ENCODE peak calls at places on chromosomes 2 and 18, in eight cellular contexts. L is heart left ventricle, V is Peyer's patch, T is stomach, Z is A549, I is body of pancreas, M is transverse colon, H is sigmoid colon. P is an unnamed sample.

GRCh38 chr2:74746480-74746879 is 87.4 kb upstream of the HK2 start:
- DNase-seq in L (no peak), V (no peak), T (no peak), Z (no peak), I (no peak), M (no peak), H (no peak), P (no peak)

GRCh38 chr2:133405252-133405651 is 163.0 kb downstream of the NCKAP5 start:
- DNase-seq in L (no peak), V (no peak), T (no peak), Z (no peak), I (no peak), M (no peak), H (no peak), P (no peak)

GRCh38 chr2:219045937-219046550 is 4.7 kb upstream of the CFAP65 start:
- DNase-seq in L (no peak), V (peak; percentile 49), T (no peak), Z (no peak), I (no peak), M (no peak), H (no peak), P (no peak)

GRCh38 chr2:26033270-26033768 is 565 bp upstream of the RAB10 start:
- DNase-seq in L (no peak), V (no peak), T (peak; percentile 74), Z (peak; percentile 79), I (peak; percentile 82), M (peak; percentile 88), H (no peak), P (peak; percentile 72)

GRCh38 chr2:239758325-239758877 is 266.7 kb downstream of the NDUFA10 start:
- DNase-seq in L (no peak), V (no peak), T (no peak), Z (peak; percentile 72), I (no peak), M (no peak), H (no peak), P (no peak)

GRCh38 chr2:152587187-152587947 is 129.9 kb downstream of the PRPF40A start:
- DNase-seq in L (no peak), V (no peak), T (no peak), Z (no peak), I (no peak), M (no peak), H (no peak), P (no peak)

GRCh38 chr2:216339456-216340279 is 32.6 kb downstream of the MARCHF4 start:
- DNase-seq in L (peak; percentile 41), V (no peak), T (no peak), Z (no peak), I (no peak), M (no peak), H (no peak), P (no peak)

GRCh38 chr2:46198164-46198883 is 98.9 kb upstream of the EPAS1 start:
- DNase-seq in L (no peak), V (no peak), T (no peak), Z (no peak), I (no peak), M (no peak), H (no peak), P (no peak)

GRCh38 chr2:24477229-24477628 is 13.8 kb upstream of the NCOA1 start:
- DNase-seq in L (no peak), V (no peak), T (no peak), Z (no peak), I (no peak), M (no peak), H (no peak), P (no peak)

GRCh38 chr2:128360711-128361110 is 42.0 kb upstream of the HS6ST1 start:
- DNase-seq in L (no peak), V (no peak), T (no peak), Z (no peak), I (no peak), M (no peak), H (no peak), P (no peak)

GRCh38 chr2:61948661-61949457 is 43.4 kb downstream of the COMMD1 start:
- DNase-seq in L (no peak), V (no peak), T (no peak), Z (no peak), I (no peak), M (no peak), H (peak; percentile 1), P (no peak)

GRCh38 chr2:225041210-225041870 is 928 bp downstream of the DOCK10 start:
- DNase-seq in L (no peak), V (peak; percentile 72), T (peak; percentile 33), Z (peak; percentile 44), I (peak; percentile 23), M (peak; percentile 51), H (no peak), P (no peak)

GRCh38 chr2:161136194-161136593 is 24.0 kb upstream of the TANK start:
- DNase-seq in L (no peak), V (no peak), T (no peak), Z (no peak), I (no peak), M (no peak), H (no peak), P (no peak)

GRCh38 chr2:161139098-161139987 is 20.9 kb upstream of the TANK start:
- DNase-seq in L (no peak), V (no peak), T (no peak), Z (no peak), I (no peak), M (no peak), H (no peak), P (no peak)

GRCh38 chr2:161138429-161138828 is 21.8 kb upstream of the TANK start:
- DNase-seq in L (no peak), V (no peak), T (no peak), Z (no peak), I (no peak), M (no peak), H (no peak), P (no peak)

GRCh38 chr2:161134547-161135518 is 25.4 kb upstream of the TANK start:
- DNase-seq in L (no peak), V (no peak), T (peak; percentile 39), Z (no peak), I (peak; percentile 48), M (no peak), H (no peak), P (no peak)

GRCh38 chr2:161136696-161137324 is 23.4 kb upstream of the TANK start:
- DNase-seq in L (no peak), V (no peak), T (no peak), Z (no peak), I (peak; percentile 26), M (no peak), H (no peak), P (no peak)
- TF ChIP-seq POLR2A in L (no peak), V (peak; percentile 46), T (no peak), Z (no peak), I (no peak), M (peak; percentile 54), H (no peak), P (no peak)

DNA sequence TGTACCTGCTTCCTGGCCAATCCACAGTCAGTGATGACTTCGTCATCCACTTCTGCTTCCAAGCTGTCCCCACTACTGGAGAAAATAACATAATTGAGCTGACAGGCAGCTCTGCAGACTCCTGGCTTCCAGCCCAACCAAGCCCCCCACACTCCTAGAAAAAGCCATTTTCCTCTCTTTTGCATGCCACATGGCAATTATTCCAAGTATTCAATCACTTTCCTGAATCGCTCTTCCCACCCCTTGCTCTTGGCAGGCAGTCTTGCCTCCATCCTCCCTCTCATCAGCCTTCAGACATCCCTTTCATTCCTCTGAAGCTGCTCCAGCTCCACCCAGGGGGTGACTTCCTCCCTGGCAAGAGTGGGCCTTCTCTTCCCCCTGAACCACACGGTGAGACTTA is 14.3 kb upstream of the ST8SIA5 start:
- DNase-seq in L (no peak), V (no peak), T (no peak), Z (no peak), I (no peak), M (no peak), H (no peak), P (no peak)
- H3K4me1 ChIP-seq in L (no peaks in the 10 kb centered on the region), V (no peaks in the 10 kb centered on the region), T (no peaks in the 10 kb centered on the region), Z (no peaks in the 10 kb centered on the region), I (no peaks in the 10 kb centered on the region), M (no peaks in the 10 kb centered on the region), H (no peaks in the 10 kb centered on the region), P (no peaks in the 10 kb centered on the region)

GRCh38 chr2:44802409-44803099 is 138.9 kb upstream of the SIX3 start:
- DNase-seq in L (no peak), V (no peak), T (peak; percentile 24), Z (no peak), I (no peak), M (no peak), H (no peak), P (no peak)

GRCh38 chr2:44799754-44800153 is 141.7 kb upstream of the SIX3 start:
- DNase-seq in L (no peak), V (no peak), T (no peak), Z (no peak), I (no peak), M (no peak), H (no peak), P (no peak)

GRCh38 chr2:44801289-44801675 is 140.2 kb upstream of the SIX3 start:
- DNase-seq in L (no peak), V (no peak), T (no peak), Z (no peak), I (no peak), M (no peak), H (no peak), P (no peak)

GRCh38 chr2:44803100-44803424 is 138.4 kb upstream of the SIX3 start:
- DNase-seq in L (no peak), V (no peak), T (no peak), Z (no peak), I (no peak), M (no peak), H (no peak), P (no peak)

GRCh38 chr2:44801676-44802408 is 139.7 kb upstream of the SIX3 start:
- DNase-seq in L (no peak), V (no peak), T (no peak), Z (no peak), I (no peak), M (no peak), H (no peak), P (no peak)
- H3K4me3 ChIP-seq in L (no peak overlapping the region), V (peak overlapping the region; percentile 20), T (peak overlapping the region; percentile 18), Z (no peak overlapping the region), I (no peak overlapping the region), M (no peak overlapping the region), H (no peak overlapping the region), P (peak overlapping the region; percentile 11)

DNA sequence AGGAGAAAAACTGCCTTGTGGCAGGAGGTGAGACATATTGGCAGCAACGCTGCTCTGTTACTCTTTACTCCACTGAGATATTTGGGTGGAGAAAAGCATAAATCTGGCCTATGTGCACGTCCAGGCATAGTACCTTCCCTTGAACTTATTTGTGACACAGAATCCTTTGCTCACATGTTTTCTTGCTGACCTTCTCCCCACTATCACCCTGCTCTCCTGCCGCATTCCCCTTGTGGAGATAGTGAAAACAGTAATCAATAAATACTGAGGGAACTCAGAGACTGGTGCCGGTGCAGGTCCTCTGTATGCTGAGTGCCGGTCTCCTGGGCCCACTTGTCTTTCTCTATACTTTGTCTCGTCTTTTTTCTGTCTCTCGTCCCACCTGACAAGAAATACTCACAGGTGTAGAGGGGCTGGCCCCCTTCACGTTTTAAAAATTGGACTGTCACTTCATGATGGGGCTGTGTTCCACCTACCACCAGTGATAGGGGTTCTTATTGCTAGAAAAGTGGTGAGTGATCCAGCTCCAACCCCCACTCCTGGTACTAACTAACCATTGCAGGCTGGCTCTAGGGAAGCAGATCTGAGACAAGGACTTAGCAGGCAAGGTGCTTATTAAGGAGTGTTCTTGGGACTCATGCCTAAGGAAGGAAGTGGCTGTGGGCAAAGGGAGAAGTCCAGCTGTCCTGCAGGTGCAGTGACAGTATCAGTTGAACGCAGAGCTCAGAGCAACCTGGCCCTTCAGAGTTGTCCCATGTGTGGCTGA is 51.7 kb downstream of the LONRF2 start:
- DNase-seq in L (no peak), V (no peak), T (no peak), Z (no peak), I (no peak), M (no peak), H (no peak), P (no peak)
- TF ChIP-seq POLR2A in L (no peak), V (no peak), T (no peak), Z (no peak), I (no peak), M (no peak), H (no peak), P (no peak)